ENCODE peak calls at places on chromosomes 5 and 9, in four cellular contexts. V is A549, E is K562, A is HepG2. Z is an unnamed sample.

GRCh38 chr9:8014987-8015682 is 215.6 kb upstream of the DMAC1 start:
- DNase-seq in V (no peak), A (no peak), E (no peak), Z (no peak)

GRCh38 chr5:1162276-1162675 is 39.1 kb upstream of the SLC6A19 start:
- DNase-seq in V (no peak), E (no peak), A (no peak), Z (no peak)

GRCh38 chr5:111389390-111390082 is 122.8 kb downstream of the STARD4 start:
- DNase-seq in V (no peak), E (no peak), A (no peak), Z (no peak)

GRCh38 chr5:136023935-136024645 is 4.7 kb upstream of the TGFBI start:
- DNase-seq in V (no peak), E (no peak), A (no peak), Z (no peak)

GRCh38 chr9:100099722-100100042 is 639 bp downstream of the INVS start:
- DNase-seq in V (no peak), A (peak; percentile 35), E (no peak), Z (no peak)

GRCh38 chr5:91641730-91642350 is 258.7 kb upstream of the ARRDC3 start:
- DNase-seq in E (peak; percentile 53), V (peak; percentile 4), A (peak; percentile 31), Z (no peak)

GRCh38 chr5:25064306-25064705 is 419.5 kb upstream of the CDH10 start:
- DNase-seq in A (no peak), E (no peak), V (no peak), Z (no peak)

GRCh38 chr9:614421-614820 is 227.1 kb upstream of the DMRT1 start:
- DNase-seq in E (no peak), V (no peak), A (peak; percentile 65), Z (no peak)

GRCh38 chr5:149381986-149382338 is 2.9 kb upstream of the IL17B start:
- DNase-seq in A (peak; percentile 52), E (peak; percentile 85), V (peak; percentile 86), Z (peak; percentile 93)

GRCh38 chr9:99778308-99778707 is 43.4 kb upstream of the NR4A3 start:
- DNase-seq in V (peak; percentile 20), A (no peak), E (peak; percentile 13), Z (no peak)

GRCh38 chr9:112762726-112763518 is 12.4 kb downstream of the SNX30 start:
- DNase-seq in V (no peak), E (no peak), A (no peak), Z (no peak)

GRCh38 chr5:52269395-52269794 is 518.3 kb upstream of the ITGA1 start:
- DNase-seq in V (no peak), A (no peak), E (no peak), Z (no peak)

GRCh38 chr9:35604578-35605335 is at the start of gene TESK1:
- DNase-seq in E (peak; percentile 82), V (peak; percentile 90), A (peak; percentile 64), Z (peak; percentile 90)

GRCh38 chr9:79952401-79952800 is 380.6 kb downstream of the TLE4 start:
- DNase-seq in V (no peak), E (no peak), A (no peak), Z (no peak)

GRCh38 chr9:37976714-37977477 is 73.0 kb upstream of the SLC25A51 start:
- DNase-seq in A (no peak), V (no peak), E (no peak), Z (no peak)

GRCh38 chr5:57488308-57488955 is 5.8 kb upstream of the ACTBL2 start:
- DNase-seq in A (no peak), V (no peak), E (no peak), Z (no peak)

GRCh38 chr9:136578915-136579637 is 33.2 kb upstream of the NOTCH1 start:
- DNase-seq in V (no peak), E (peak; percentile 87), A (no peak), Z (no peak)

GRCh38 chr5:122775713-122776084 is 819 bp downstream of the SNX2 start:
- DNase-seq in A (no peak), V (no peak), E (no peak), Z (no peak)

GRCh38 chr9:134838651-134839431 is 41.8 kb upstream of the FCN2 start:
- DNase-seq in A (no peak), V (no peak), E (no peak), Z (no peak)

GRCh38 chr5:36240779-36241635 is 718 bp downstream of the NADK2 start:
- DNase-seq in V (peak; percentile 41), E (peak; percentile 58), A (peak; percentile 40), Z (peak; percentile 70)

GRCh38 chr9:21994996-21995651 is 533 bp downstream of the CDKN2B-AS1 start:
- DNase-seq in V (no peak), A (no peak), E (no peak), Z (peak; percentile 79)

GRCh38 chr9:137611623-137612609 is 6.4 kb downstream of the ARRDC1 start:
- DNase-seq in E (peak; percentile 48), A (peak; percentile 47), V (peak; percentile 90), Z (no peak)

DNA sequence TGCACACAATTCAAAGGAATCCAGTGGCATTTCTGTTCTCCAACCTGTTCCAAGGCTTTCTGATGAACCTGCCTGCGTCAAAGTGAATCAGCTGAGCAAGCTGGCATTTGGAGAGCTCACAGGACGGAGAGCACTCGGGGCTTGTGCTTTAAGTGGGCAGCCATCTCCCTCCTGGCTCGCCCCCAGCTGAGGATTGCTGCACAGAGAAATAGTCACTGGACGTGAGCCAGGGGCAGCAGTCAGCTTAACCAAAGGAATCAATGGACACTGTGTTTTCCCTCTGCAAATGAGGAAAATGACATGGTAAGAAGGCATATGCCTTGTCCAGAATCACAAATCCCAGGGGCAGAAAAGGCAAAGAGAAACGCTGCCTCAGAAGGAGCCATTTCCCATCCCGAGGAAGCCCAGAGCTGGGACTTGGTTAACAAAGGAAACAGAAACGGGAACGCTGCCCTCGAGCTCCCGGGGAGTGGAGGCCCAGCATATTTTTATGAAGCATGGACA is 299.4 kb downstream of the ZSWIM6 start:
- DNase-seq in E (no peak), A (no peak), V (no peak), Z (no peak)
- TF ChIP-seq NR3C1 in E (no peak), A (no peak), V (no peak), Z (no peak)

GRCh38 chr9:83059417-83059816 is 3.5 kb downstream of the RASEF start:
- DNase-seq in E (no peak), A (no peak), V (no peak), Z (no peak)
- TF ChIP-seq NR3C1 in E (no peak), A (no peak), V (no peak), Z (no peak)

GRCh38 chr9:97857603-97858392 is 4.8 kb downstream of the FOXE1 start:
- DNase-seq in A (no peak), E (no peak), V (no peak), Z (peak; percentile 46)

GRCh38 chr9:97858393-97858713 is 5.3 kb downstream of the FOXE1 start:
- DNase-seq in V (no peak), A (no peak), E (no peak), Z (no peak)

GRCh38 chr9:97855899-97856298 is 2.9 kb downstream of the FOXE1 start:
- DNase-seq in A (no peak), V (no peak), E (no peak), Z (no peak)

GRCh38 chr9:97855486-97855875 is 2.5 kb downstream of the FOXE1 start:
- DNase-seq in V (no peak), A (no peak), E (no peak), Z (no peak)

GRCh38 chr9:97856857-97857602 is 4.0 kb downstream of the FOXE1 start:
- DNase-seq in A (no peak), E (no peak), V (no peak), Z (no peak)
- TF ChIP-seq NR3C1 in A (no peak), E (no peak), V (no peak), Z (no peak)

GRCh38 chr9:117250610-117251215 is 164.1 kb downstream of the ASTN2 start:
- DNase-seq in V (no peak), A (no peak), E (peak; percentile 10), Z (no peak)

GRCh38 chr9:117245225-117245624 is 169.6 kb downstream of the ASTN2 start:
- DNase-seq in E (no peak), A (no peak), V (no peak), Z (no peak)

GRCh38 chr9:117249799-117250198 is 165.1 kb downstream of the ASTN2 start:
- DNase-seq in A (no peak), E (no peak), V (no peak), Z (no peak)

GRCh38 chr9:117253256-117253655 is 161.6 kb downstream of the ASTN2 start:
- DNase-seq in V (no peak), E (no peak), A (no peak), Z (no peak)

GRCh38 chr9:117247271-117247670 is 167.6 kb downstream of the ASTN2 start:
- DNase-seq in A (peak; percentile 2), V (peak; percentile 28), E (peak; percentile 10), Z (no peak)
- TF ChIP-seq NR3C1 in A (no peak), V (no peak), E (no peak), Z (no peak)

GRCh38 chr5:133744030-133744645 is 131.8 kb upstream of the FSTL4 start:
- DNase-seq in A (no peak), E (no peak), V (no peak), Z (no peak)

GRCh38 chr5:133741396-133741795 is 129.1 kb upstream of the FSTL4 start:
- DNase-seq in A (no peak), E (no peak), V (no peak), Z (no peak)

GRCh38 chr5:133744909-133745308 is 132.6 kb upstream of the FSTL4 start:
- DNase-seq in A (no peak), V (no peak), E (no peak), Z (no peak)

GRCh38 chr5:133741818-133742355 is 129.5 kb upstream of the FSTL4 start:
- DNase-seq in E (no peak), V (no peak), A (no peak), Z (no peak)

DNA sequence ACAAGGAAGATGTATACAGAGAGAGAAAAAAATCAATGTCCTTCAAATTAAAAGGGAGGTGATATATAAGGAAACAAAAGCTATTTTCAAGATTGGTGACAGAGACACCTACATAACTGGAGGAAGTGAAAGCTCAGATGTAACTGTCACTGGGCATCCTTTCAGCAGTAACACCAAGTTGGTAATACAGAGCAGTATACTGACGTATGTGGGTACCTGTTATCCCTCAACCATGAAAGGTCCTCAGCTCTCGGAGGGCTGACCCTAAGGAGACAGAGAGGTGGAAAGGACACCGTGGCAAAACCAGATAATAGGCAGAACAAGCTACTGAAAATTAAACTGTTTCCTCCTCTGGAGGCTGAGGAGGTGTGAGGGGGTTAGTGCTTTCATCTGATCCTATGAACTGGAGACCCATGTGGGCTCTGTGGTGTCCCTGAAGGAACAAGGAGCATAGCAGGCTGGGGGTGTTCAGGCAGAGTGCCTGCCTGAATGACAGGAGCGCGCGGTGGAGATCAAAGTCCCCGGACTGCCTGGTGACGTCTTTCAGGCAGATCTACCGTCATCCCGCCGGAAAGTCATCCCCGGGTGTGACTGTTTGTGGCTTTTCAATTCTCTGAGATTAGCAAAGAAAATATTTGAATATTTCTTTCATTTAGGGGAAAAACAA is 130.2 kb upstream of the FSTL4 start:
- DNase-seq in V (peak; percentile 25), A (no peak), E (no peak), Z (no peak)
- TF ChIP-seq NR3C1 in V (no peak), A (no peak), E (no peak), Z (no peak)

Z was measured in WTC11.